ENCODE peak calls at places on chromosome 13, in eight cellular contexts. M, G, A, C, E, D, N and O are unnamed samples.

GRCh38 chr13:99658266-99658991 is 157.2 kb downstream of the TM9SF2 start:
- DNase-seq in D (peak; percentile 65), C (peak; percentile 30), N (peak; percentile 37), G (peak; percentile 65), M (peak; percentile 73), E (no peak), A (no peak), O (peak; percentile 56)

GRCh38 chr13:74246398-74246975 is 112.3 kb upstream of the KLF12 start:
- DNase-seq in M (no peak), E (no peak), C (no peak), N (no peak), G (peak; percentile 36), D (no peak), A (no peak), O (no peak)

GRCh38 chr13:32548837-32549236 is 10.2 kb upstream of the N4BP2L2 start:
- DNase-seq in D (no peak), E (no peak), G (no peak), A (no peak), C (no peak), M (no peak), N (no peak), O (no peak)

GRCh38 chr13:104086759-104087158 is 1020.5 kb upstream of the SLC10A2 start:
- DNase-seq in G (no peak), D (no peak), A (no peak), C (no peak), M (no peak), E (no peak), N (no peak), O (no peak)

GRCh38 chr13:34161829-34162544 is 344.0 kb downstream of the RFC3 start:
- DNase-seq in M (peak; percentile 76), C (no peak), A (no peak), D (no peak), N (peak; percentile 79), G (no peak), E (no peak), O (no peak)

GRCh38 chr13:31591834-31592233 is 147.5 kb upstream of the RXFP2 start:
- DNase-seq in E (no peak), N (no peak), D (no peak), G (no peak), A (no peak), C (no peak), M (no peak), O (no peak)

GRCh38 chr13:76725211-76725610 is 161.0 kb downstream of the KCTD12 start:
- DNase-seq in N (peak; percentile 14), E (no peak), M (no peak), A (no peak), C (no peak), G (no peak), D (no peak), O (no peak)

GRCh38 chr13:33509642-33510229 is 224.2 kb upstream of the STARD13 start:
- DNase-seq in C (peak; percentile 14), G (no peak), N (peak; percentile 41), M (peak; percentile 56), D (no peak), A (peak; percentile 21), E (no peak), O (no peak)

GRCh38 chr13:26457212-26457611 is 100.3 kb upstream of the WASF3 start:
- DNase-seq in D (no peak), M (peak; percentile 57), A (no peak), C (no peak), E (no peak), G (no peak), N (peak; percentile 86), O (no peak)

GRCh38 chr13:73288596-73288995 is 229.8 kb downstream of the KLF5 start:
- DNase-seq in A (no peak), D (no peak), C (no peak), G (no peak), N (no peak), E (no peak), M (no peak), O (no peak)